ENCODE peak calls at places on chromosomes 13 and 19, in eight cellular contexts. G is kidney glomerular epithelial cell; Q is GF-D8; F is T-helper 9 cell; S is colonic mucosa; C is activated CD4-positive, alpha-beta T cell treated with anti-CD3 and anti-CD28 coated beads for 24 hours; T is NCI-H345; Z is posterior cingulate gyrus. M is an unnamed sample.

GRCh38 chr19:17680235-17680722 is 7.9 kb downstream of the UNC13A start:
- DNase-seq in G (no peak), Q (no peak), F (peak), S (peak), C (peak), T (no peak), Z (no peak), M (peak)

GRCh38 chr13:54029720-54030119 is 1001.1 kb downstream of the OLFM4 start:
- DNase-seq in G (no peak), Q (peak), F (no peak), S (no peak), C (no peak), T (no peak), Z (no peak), M (no peak)

GRCh38 chr19:44752123-44752815 is 3.8 kb downstream of the BCL3 start:
- DNase-seq in G (no peak), Q (no peak), F (no peak), S (no peak), C (no peak), T (no peak), Z (no peak), M (no peak)

GRCh38 chr13:23979361-23980159 is 82.3 kb upstream of the C1QTNF9B start:
- DNase-seq in G (peak), Q (no peak), F (peak), S (peak), C (no peak), T (peak), Z (peak), M (peak)

GRCh38 chr19:37654525-37654832 is 786 bp downstream of the ZFP30 start:
- DNase-seq in G (peak), Q (no peak), F (no peak), S (no peak), C (no peak), T (peak), Z (no peak), M (no peak)

GRCh38 chr13:50130686-50131051 is 115.4 kb downstream of the KCNRG start:
- DNase-seq in G (no peak), Q (no peak), F (peak), S (peak), C (no peak), T (no peak), Z (no peak), M (peak)

GRCh38 chr19:34126966-34127365 is 45.3 kb upstream of the LSM14A start:
- DNase-seq in G (no peak), Q (no peak), F (no peak), S (no peak), C (no peak), T (no peak), Z (no peak), M (no peak)

GRCh38 chr13:28850226-28850625 is 30.1 kb downstream of the MTUS2 start:
- DNase-seq in G (no peak), Q (no peak), F (no peak), S (no peak), C (no peak), T (no peak), Z (no peak), M (no peak)

GRCh38 chr13:98647121-98647520 is 70.2 kb upstream of the STK24 start:
- DNase-seq in G (no peak), Q (no peak), F (no peak), S (no peak), C (no peak), T (no peak), Z (no peak), M (no peak)

GRCh38 chr19:35458821-35459391 is 10.8 kb downstream of the FFAR2 start:
- DNase-seq in G (no peak), Q (peak), F (no peak), S (peak), C (no peak), T (no peak), Z (no peak), M (no peak)

GRCh38 chr19:45122832-45123231 is 29.9 kb downstream of the PPP1R37 start:
- DNase-seq in G (no peak), Q (no peak), F (no peak), S (no peak), C (no peak), T (no peak), Z (no peak), M (no peak)

GRCh38 chr19:29690842-29691241 is 24.2 kb downstream of the C19orf12 start:
- DNase-seq in G (no peak), Q (peak), F (no peak), S (no peak), C (peak), T (peak), Z (no peak), M (peak)

GRCh38 chr19:39389621-39390414 is 1.1 kb downstream of the PAF1 start:
- DNase-seq in G (no peak), Q (no peak), F (no peak), S (no peak), C (no peak), T (no peak), Z (no peak), M (no peak)

GRCh38 chr13:89279374-89279773 is 1608.2 kb downstream of the SLITRK5 start:
- DNase-seq in G (no peak), Q (no peak), F (no peak), S (no peak), C (no peak), T (no peak), Z (no peak), M (no peak)

GRCh38 chr19:13613447-13613846 is 107.2 kb upstream of the CACNA1A start:
- DNase-seq in G (no peak), Q (no peak), F (no peak), S (no peak), C (no peak), T (peak), Z (no peak), M (no peak)

GRCh38 chr19:57708641-57709354 is at the start of gene ZNF154:
- DNase-seq in G (no peak), Q (no peak), F (no peak), S (peak), C (no peak), T (no peak), Z (peak), M (no peak)

GRCh38 chr13:42064966-42065365 is 16.5 kb downstream of the DGKH start:
- DNase-seq in G (no peak), Q (no peak), F (no peak), S (no peak), C (no peak), T (no peak), Z (no peak), M (no peak)